ENCODE peak calls at places on chromosomes 6 and 20, in four cellular contexts. N is cardiac muscle cell, P is T-cell, V is SHP77 treated with DMSO at 0.1 percent for 48 hours. T is an unnamed sample.

GRCh38 chr6:20866940-20867630 is 332.8 kb downstream of the CDKAL1 start:
- DNase-seq in N (no peak), P (no peak), V (no peak), T (no peak)

GRCh38 chr6:167044696-167045095 is 45.5 kb downstream of the CEP43 start:
- DNase-seq in N (peak), P (no peak), V (no peak), T (no peak)

GRCh38 chr6:26329763-26330511 is 35.1 kb upstream of the BTN3A2 start:
- DNase-seq in N (peak), P (peak), V (no peak), T (peak)

GRCh38 chr6:72733045-72733444 is 111.2 kb downstream of the KCNQ5 start:
- DNase-seq in N (no peak), P (no peak), V (no peak), T (no peak)

GRCh38 chr6:168596316-168596715 is 155.3 kb downstream of the SMOC2 start:
- DNase-seq in N (no peak), P (no peak), V (no peak), T (no peak)

GRCh38 chr6:16319813-16320532 is 81.6 kb downstream of the GMPR start:
- DNase-seq in N (peak), P (peak), V (peak), T (peak)

GRCh38 chr6:163347021-163347446 is 67.5 kb upstream of the QKI start:
- DNase-seq in N (no peak), P (no peak), V (no peak), T (no peak)

GRCh38 chr20:50928469-50928868 is 2.8 kb downstream of the ADNP start:
- DNase-seq in N (no peak), P (no peak), V (no peak), T (no peak)

GRCh38 chr6:170456334-170456733 is 96.8 kb downstream of the PSMB1 start:
- DNase-seq in N (no peak), P (no peak), V (no peak), T (no peak)

GRCh38 chr20:53579581-53580375 is 13.9 kb downstream of the ZNF217 start:
- DNase-seq in N (peak), P (no peak), V (no peak), T (no peak)

GRCh38 chr6:44058617-44059358 is 68.5 kb downstream of the MRPL14 start:
- DNase-seq in N (peak), P (peak), V (no peak), T (no peak)

GRCh38 chr20:58711266-58712051 is 18.9 kb downstream of the NPEPL1 start:
- DNase-seq in N (no peak), P (no peak), V (no peak), T (no peak)

GRCh38 chr6:31972709-31973350 is 892 bp upstream of the DXO start:
- DNase-seq in N (peak), P (no peak), V (no peak), T (no peak)

GRCh38 chr6:7108196-7108963 is 619 bp downstream of the RREB1 start:
- DNase-seq in N (peak), P (peak), V (no peak), T (no peak)

GRCh38 chr6:122832515-122833228 is 43.6 kb downstream of the SMPDL3A start:
- DNase-seq in N (no peak), P (no peak), V (no peak), T (no peak)

GRCh38 chr6:15253107-15254073 is 7.5 kb downstream of the JARID2 start:
- DNase-seq in N (no peak), P (no peak), V (no peak), T (no peak)

GRCh38 chr20:50844430-50845100 is 49.7 kb downstream of the BCAS4 start:
- DNase-seq in N (peak), P (peak), V (no peak), T (peak)

GRCh38 chr6:128097019-128097418 is 196.2 kb upstream of the THEMIS start:
- DNase-seq in N (no peak), P (no peak), V (no peak), T (no peak)

GRCh38 chr20:43189614-43190331 is at the start of gene PTPRT:
- DNase-seq in N (no peak), P (no peak), V (no peak), T (no peak)

GRCh38 chr6:63904844-63905243 is 269.2 kb downstream of the PHF3 start:
- DNase-seq in N (peak), P (no peak), V (no peak), T (no peak)

GRCh38 chr6:47787620-47788497 is 6.0 kb downstream of the OPN5 start:
- DNase-seq in N (peak), P (peak), V (no peak), T (peak)

GRCh38 chr6:45006893-45007292 is 321.2 kb upstream of the RUNX2 start:
- DNase-seq in N (no peak), P (no peak), V (no peak), T (no peak)

GRCh38 chr6:15824851-15825250 is 162.0 kb upstream of the DTNBP1 start:
- DNase-seq in N (no peak), P (no peak), V (no peak), T (no peak)

GRCh38 chr6:137975058-137975940 is 108.2 kb downstream of the TNFAIP3 start:
- DNase-seq in N (peak), P (no peak), V (no peak), T (no peak)

GRCh38 chr20:61115627-61116026 is 136.4 kb upstream of the CDH4 start:
- DNase-seq in N (no peak), P (no peak), V (no peak), T (no peak)

GRCh38 chr20:59269396-59270025 is 30.9 kb upstream of the EDN3 start:
- DNase-seq in N (no peak), P (no peak), V (no peak), T (no peak)

GRCh38 chr20:56710577-56711465 is 81.7 kb downstream of the TFAP2C start:
- DNase-seq in N (no peak), P (no peak), V (no peak), T (no peak)

GRCh38 chr20:46998497-46999190 is 104.0 kb downstream of the EYA2 start:
- DNase-seq in N (no peak), P (no peak), V (no peak), T (no peak)

GRCh38 chr6:42896178-42896719 is 16.8 kb downstream of the RPL7L1 start:
- DNase-seq in N (no peak), P (no peak), V (no peak), T (no peak)

GRCh38 chr6:72621243-72622093 is at the start of gene KCNQ5:
- DNase-seq in N (peak), P (no peak), V (no peak), T (no peak)

GRCh38 chr20:57618091-57618765 is 2.0 kb downstream of the ZBP1 start:
- DNase-seq in N (no peak), P (no peak), V (no peak), T (no peak)

GRCh38 chr6:37058084-37058586 is 52.7 kb downstream of the FGD2 start:
- DNase-seq in N (no peak), P (no peak), V (no peak), T (no peak)

GRCh38 chr20:62921119-62921687 is 5.1 kb downstream of the DIDO1 start:
- DNase-seq in N (peak), P (peak), V (peak), T (no peak)

GRCh38 chr6:37059344-37060194 is 54.1 kb downstream of the FGD2 start:
- DNase-seq in N (peak), P (no peak), V (no peak), T (no peak)

GRCh38 chr6:148700713-148701392 is 46.0 kb upstream of the UST start:
- DNase-seq in N (peak), P (no peak), V (no peak), T (no peak)

GRCh38 chr6:7900621-7901020 is 10.0 kb downstream of the TXNDC5 start:
- DNase-seq in N (no peak), P (no peak), V (no peak), T (no peak)

GRCh38 chr6:37507690-37508421 is 8.2 kb upstream of the CCDC167 start:
- DNase-seq in N (no peak), P (peak), V (no peak), T (no peak)

T was measured in stimulated activated CD8-positive, alpha-beta memory T cell treated with anti-CD3 and anti-CD28 coated beads, Interleukin-7, amount 100 ng/mL, for 24 hours.